ENCODE peak calls at places on chromosomes 6 and 20, in nine cellular contexts. I is AG08396; R is germinal center; Q is heart right ventricle; A is stimulated activated CD4-positive, alpha-beta T cell treated with anti-CD3 and anti-CD28 coated beads, Interleukin-4, amount 100 ng/mL, for 1 hour; L is T1000; U is NCI-H460; N is NCI-H146; Y is psoas muscle. W is an unnamed sample.

GRCh38 chr6:34416877-34417371 is 8.9 kb downstream of the RPS10 start:
- DNase-seq in I (no peak), R (no peak), Q (no peak), A (no peak), L (no peak), U (no peak), N (no peak), Y (no peak), W (no peak)

GRCh38 chr20:63775096-63775978 is 35.8 kb downstream of the SLC2A4RG start:
- DNase-seq in I (peak), R (peak), Q (peak), A (peak), L (no peak), U (peak), N (peak), Y (peak), W (no peak)

GRCh38 chr6:135062735-135063134 is 8.1 kb upstream of the HBS1L start:
- DNase-seq in I (no peak), R (no peak), Q (no peak), A (no peak), L (no peak), U (no peak), N (peak), Y (no peak), W (no peak)

GRCh38 chr6:168016756-168017525 is 19.5 kb downstream of the KIF25 start:
- DNase-seq in I (no peak), R (no peak), Q (no peak), A (no peak), L (no peak), U (no peak), N (no peak), Y (no peak), W (no peak)

GRCh38 chr20:23782366-23782983 is 31.7 kb upstream of the CST1 start:
- DNase-seq in I (peak), R (no peak), Q (no peak), A (no peak), L (no peak), U (peak), N (no peak), Y (no peak), W (no peak)

GRCh38 chr6:11485261-11485660 is 52.3 kb upstream of the TMEM170B start:
- DNase-seq in I (no peak), R (no peak), Q (no peak), A (no peak), L (no peak), U (no peak), N (no peak), Y (no peak), W (no peak)

GRCh38 chr6:108157972-108158441 is 7.8 kb upstream of the NR2E1 start:
- DNase-seq in I (no peak), R (no peak), Q (no peak), A (no peak), L (no peak), U (no peak), N (peak), Y (no peak), W (no peak)

GRCh38 chr20:37288091-37288490 is 1.4 kb upstream of the MANBAL start:
- DNase-seq in I (no peak), R (no peak), Q (no peak), A (no peak), L (no peak), U (no peak), N (no peak), Y (no peak), W (no peak)

GRCh38 chr6:160853946-160854345 is 137.6 kb upstream of the MAP3K4 start:
- DNase-seq in I (no peak), R (no peak), Q (no peak), A (no peak), L (no peak), U (no peak), N (no peak), Y (no peak), W (no peak)

GRCh38 chr6:121826156-121826810 is 390.8 kb downstream of the GJA1 start:
- DNase-seq in I (peak), R (no peak), Q (no peak), A (no peak), L (no peak), U (peak), N (no peak), Y (no peak), W (no peak)

GRCh38 chr20:1961374-1961773 is 32.5 kb downstream of the PDYN start:
- DNase-seq in I (no peak), R (no peak), Q (no peak), A (no peak), L (no peak), U (no peak), N (no peak), Y (no peak), W (no peak)

GRCh38 chr20:22400440-22400839 is 183.9 kb downstream of the FOXA2 start:
- DNase-seq in I (no peak), R (no peak), Q (no peak), A (no peak), L (no peak), U (no peak), N (no peak), Y (no peak), W (no peak)

GRCh38 chr6:87274660-87275273 is 47.6 kb upstream of the SMIM8 start:
- DNase-seq in I (peak), R (no peak), Q (no peak), A (no peak), L (no peak), U (no peak), N (no peak), Y (no peak), W (no peak)

GRCh38 chr20:17885076-17885475 is 83.5 kb downstream of the SNX5 start:
- DNase-seq in I (no peak), R (no peak), Q (no peak), A (no peak), L (no peak), U (no peak), N (no peak), Y (no peak), W (no peak)

GRCh38 chr20:49431345-49431744 is 51.1 kb downstream of the KCNB1 start:
- DNase-seq in I (no peak), R (no peak), Q (no peak), A (no peak), L (no peak), U (no peak), N (no peak), Y (no peak), W (no peak)

GRCh38 chr6:946546-946945 is 253.6 kb upstream of the EXOC2 start:
- DNase-seq in I (peak), R (no peak), Q (no peak), A (no peak), L (no peak), U (no peak), N (no peak), Y (no peak), W (no peak)